ENCODE peak calls at places on chromosomes 7 and 10, in nine cellular contexts. J is heart left ventricle, N is WERI-Rb-1, E is cardiac muscle cell, Y is tibial nerve, A is keratinocyte, R is GM23248, W is AG04450, H is mammary epithelial cell. M is an unnamed sample.

GRCh38 chr7:101021703-101022102 is 1.8 kb downstream of the MUC17 start:
- DNase-seq in J (no peak), N (no peak), E (no peak), Y (no peak), A (no peak), R (no peak), W (no peak), H (no peak), M (no peak)

GRCh38 chr7:73341877-73342276 is 13.9 kb downstream of the FKBP6 start:
- DNase-seq in J (no peak), N (no peak), E (peak; percentile 84), Y (no peak), A (no peak), R (peak; percentile 76), W (peak; percentile 68), H (peak; percentile 62), M (no peak)

GRCh38 chr7:143462045-143462444 is 15.6 kb upstream of the TAS2R41 start:
- DNase-seq in J (no peak), N (no peak), E (no peak), Y (no peak), A (no peak), R (no peak), W (no peak), H (no peak), M (no peak)

GRCh38 chr10:102408728-102409603 is 9.6 kb downstream of the PSD start:
- DNase-seq in J (no peak), N (no peak), E (peak; percentile 82), Y (no peak), A (no peak), R (peak; percentile 73), W (no peak), H (no peak), M (peak; percentile 60)

GRCh38 chr10:88385601-88386203 is 197.4 kb downstream of the RNLS start:
- DNase-seq in J (peak; percentile 60), N (no peak), E (no peak), Y (no peak), A (peak; percentile 40), R (no peak), W (no peak), H (peak; percentile 96), M (peak; percentile 92)

GRCh38 chr10:4883079-4883739 is 57.2 kb downstream of the AKR1E2 start:
- DNase-seq in J (no peak), N (no peak), E (peak; percentile 76), Y (no peak), A (peak; percentile 35), R (peak; percentile 75), W (peak; percentile 48), H (peak; percentile 80), M (no peak)

GRCh38 chr10:34148258-34148657 is 666.8 kb downstream of the PARD3 start:
- DNase-seq in J (no peak), N (no peak), E (no peak), Y (no peak), A (no peak), R (no peak), W (no peak), H (no peak), M (no peak)

GRCh38 chr7:31735991-31736982 is 49.3 kb downstream of the PPP1R17 start:
- DNase-seq in J (no peak), N (peak; percentile 68), E (peak; percentile 71), Y (peak; percentile 52), A (no peak), R (peak; percentile 73), W (peak; percentile 11), H (peak; percentile 68), M (no peak)

GRCh38 chr10:79105164-79105739 is 36.5 kb downstream of the ZMIZ1 start:
- DNase-seq in J (no peak), N (no peak), E (no peak), Y (no peak), A (no peak), R (no peak), W (no peak), H (no peak), M (no peak)

GRCh38 chr7:139252451-139252850 is 21.4 kb downstream of the UBN2 start:
- DNase-seq in J (no peak), N (no peak), E (no peak), Y (no peak), A (no peak), R (peak; percentile 35), W (no peak), H (no peak), M (no peak)

GRCh38 chr7:150450491-150450992 is at the start of gene GIMAP8:
- DNase-seq in J (peak; percentile 86), N (no peak), E (peak; percentile 4), Y (peak; percentile 27), A (no peak), R (no peak), W (no peak), H (no peak), M (peak; percentile 48)

GRCh38 chr7:20172736-20173334 is 44.3 kb downstream of the MACC1 start:
- DNase-seq in J (no peak), N (peak; percentile 70), E (peak; percentile 77), Y (peak; percentile 60), A (no peak), R (peak; percentile 68), W (no peak), H (peak; percentile 41), M (peak; percentile 9)

GRCh38 chr7:73894851-73895441 is 34.0 kb downstream of the TMEM270 start:
- DNase-seq in J (peak; percentile 91), N (no peak), E (peak; percentile 72), Y (peak; percentile 60), A (no peak), R (peak; percentile 99), W (peak; percentile 78), H (peak; percentile 51), M (no peak)

GRCh38 chr10:4662576-4663161 is 163.3 kb upstream of the AKR1E2 start:
- DNase-seq in J (no peak), N (peak; percentile 5), E (no peak), Y (no peak), A (no peak), R (peak; percentile 76), W (no peak), H (no peak), M (no peak)

GRCh38 chr7:37284805-37285211 is 163.9 kb downstream of the ELMO1 start:
- DNase-seq in J (peak; percentile 68), N (peak; percentile 68), E (peak; percentile 71), Y (peak; percentile 75), A (no peak), R (peak; percentile 2), W (no peak), H (peak; percentile 28), M (peak; percentile 26)

GRCh38 chr10:26931223-26931622 is 70.5 kb upstream of the ABI1 start:
- DNase-seq in J (no peak), N (no peak), E (peak; percentile 12), Y (no peak), A (no peak), R (no peak), W (no peak), H (no peak), M (no peak)

GRCh38 chr7:35537067-35538023 is 157.6 kb downstream of the HERPUD2 start:
- DNase-seq in J (peak; percentile 89), N (peak; percentile 77), E (peak; percentile 82), Y (peak; percentile 78), A (no peak), R (peak; percentile 84), W (peak; percentile 18), H (peak; percentile 53), M (peak; percentile 54)

GRCh38 chr7:91628742-91629141 is 251.8 kb downstream of the MTERF1 start:
- DNase-seq in J (no peak), N (no peak), E (peak; percentile 44), Y (no peak), A (no peak), R (no peak), W (no peak), H (no peak), M (no peak)

GRCh38 chr10:86267286-86268195 is 99.1 kb downstream of the GRID1 start:
- DNase-seq in J (no peak), N (no peak), E (no peak), Y (no peak), A (no peak), R (no peak), W (no peak), H (no peak), M (no peak)

GRCh38 chr7:148303295-148304013 is 287.1 kb upstream of the C7orf33 start:
- DNase-seq in J (peak; percentile 77), N (no peak), E (peak; percentile 84), Y (peak; percentile 81), A (peak; percentile 13), R (peak; percentile 82), W (no peak), H (peak; percentile 65), M (no peak)

GRCh38 chr7:21251166-21251806 is 176.6 kb upstream of the SP4 start:
- DNase-seq in J (no peak), N (no peak), E (no peak), Y (no peak), A (no peak), R (no peak), W (no peak), H (no peak), M (no peak)
- H3K27me3 ChIP-seq in J (peaks cover 58% of the 10 kb centered on the region), N (peaks cover 36% of the 10 kb centered on the region), E (peaks cover 39% of the 10 kb centered on the region), Y (no peaks in the 10 kb centered on the region), A (no peaks in the 10 kb centered on the region), R (peaks cover 64% of the 10 kb centered on the region), W (no peaks in the 10 kb centered on the region), H (no peaks in the 10 kb centered on the region), M (peaks cover 53% of the 10 kb centered on the region)

GRCh38 chr10:77631241-77631640 is 6.4 kb downstream of the KCNMA1 start:
- DNase-seq in J (no peak), N (no peak), E (no peak), Y (no peak), A (no peak), R (no peak), W (no peak), H (no peak), M (no peak)
- H3K27ac ChIP-seq in J (no peak overlapping the region), N (no peak overlapping the region), E (no peak overlapping the region), Y (no peak overlapping the region), A (no peak overlapping the region), R (no peak overlapping the region), W (no peak overlapping the region), H (no peak overlapping the region), M (no peak overlapping the region)

DNA sequence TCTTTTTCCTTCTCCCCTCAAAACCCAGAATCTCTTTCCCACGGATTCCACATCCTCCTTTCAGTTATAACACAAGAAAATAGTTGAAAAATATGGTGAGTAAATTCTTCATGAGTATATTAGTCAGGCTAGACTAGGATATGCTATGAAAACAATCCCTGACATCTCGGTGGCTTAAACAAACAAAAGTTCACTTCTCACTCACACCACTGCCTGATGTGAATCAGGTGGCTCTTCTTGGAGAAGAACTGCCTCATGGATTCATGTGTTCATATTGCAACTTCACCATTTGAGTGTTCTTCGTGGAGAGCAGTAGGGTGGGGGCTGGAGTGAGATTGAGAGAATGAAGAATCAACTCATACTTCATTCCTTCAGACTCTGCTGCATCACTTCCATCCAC is 204.1 kb downstream of the PHF14 start:
- DNase-seq in J (no peak), N (no peak), E (no peak), Y (no peak), A (no peak), R (peak; percentile 3), W (no peak), H (no peak), M (no peak)
- H3K27me3 ChIP-seq in J (no peaks in the 10 kb centered on the region), N (no peaks in the 10 kb centered on the region), E (no peaks in the 10 kb centered on the region), Y (no peaks in the 10 kb centered on the region), A (no peaks in the 10 kb centered on the region), R (no peaks in the 10 kb centered on the region), W (no peaks in the 10 kb centered on the region), H (no peaks in the 10 kb centered on the region), M (no peaks in the 10 kb centered on the region)

DNA sequence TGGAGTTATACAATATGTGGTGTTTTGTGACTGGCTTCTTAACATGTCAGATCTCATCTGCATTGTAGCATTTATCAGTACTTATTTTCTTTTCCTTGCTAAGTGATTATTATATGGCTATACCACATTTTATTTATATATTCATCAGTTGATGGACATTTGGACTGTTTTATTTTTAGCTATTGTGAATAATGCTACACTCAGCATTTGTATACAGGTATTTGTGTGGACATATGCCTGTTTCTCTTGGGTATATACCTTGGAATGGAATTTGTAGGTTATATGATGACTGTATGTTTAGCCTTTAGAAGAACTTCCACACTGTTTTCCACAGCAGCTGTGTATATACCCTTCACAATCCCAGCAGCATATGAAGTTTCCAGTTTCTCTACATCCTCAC is 86.5 kb downstream of the GSDME start:
- DNase-seq in J (no peak), N (no peak), E (no peak), Y (no peak), A (no peak), R (no peak), W (no peak), H (no peak), M (no peak)
- H3K27ac ChIP-seq in J (no peak overlapping the region), N (no peak overlapping the region), E (no peak overlapping the region), Y (no peak overlapping the region), A (no peak overlapping the region), R (no peak overlapping the region), W (no peak overlapping the region), H (no peak overlapping the region), M (no peak overlapping the region)